ENCODE peak calls at places on chromosome 20, in four cellular contexts. One of them, this sample, is unnamed.

GRCh38 chr20:62703853-62704228 is 4.8 kb upstream of the NTSR1 start:
- DNase-seq in WTC11: no peak
- DNase-seq in GM12878: no peak
- DNase-seq in K562: no peak
- DNase-seq in this sample: no peak

GRCh38 chr20:11814276-11814675 is 103.4 kb upstream of the BTBD3 start:
- DNase-seq in K562: no peak
- DNase-seq in GM12878: no peak
- DNase-seq in WTC11: no peak
- DNase-seq in this sample: no peak

GRCh38 chr20:44967207-44967807 is 995 bp downstream of the STK4 start:
- DNase-seq in K562: no peak
- DNase-seq in GM12878: no peak
- DNase-seq in WTC11: no peak
- DNase-seq in this sample: peak; percentile 49

GRCh38 chr20:50409495-50409894 is 100.7 kb upstream of the PTPN1 start:
- DNase-seq in K562: no peak
- DNase-seq in GM12878: no peak
- DNase-seq in WTC11: no peak
- DNase-seq in this sample: no peak

GRCh38 chr20:23106271-23106851 is 20.2 kb upstream of the CD93 start:
- DNase-seq in GM12878: no peak
- DNase-seq in K562: no peak
- DNase-seq in WTC11: no peak
- DNase-seq in this sample: no peak

GRCh38 chr20:34705383-34706021 is 1.4 kb downstream of the TP53INP2 start:
- DNase-seq in K562: peak; percentile 65
- DNase-seq in GM12878: no peak
- DNase-seq in WTC11: peak; percentile 30
- DNase-seq in this sample: peak; percentile 73

GRCh38 chr20:63273635-63274380 is 1.2 kb downstream of the ARFGAP1 start:
- DNase-seq in WTC11: no peak
- DNase-seq in GM12878: no peak
- DNase-seq in K562: peak; percentile 64
- DNase-seq in this sample: peak; percentile 82

GRCh38 chr20:59671661-59672471 is 67.5 kb downstream of the PHACTR3 start:
- DNase-seq in WTC11: no peak
- DNase-seq in K562: no peak
- DNase-seq in GM12878: no peak
- DNase-seq in this sample: no peak

GRCh38 chr20:38658879-38659612 is 57.4 kb downstream of the ARHGAP40 start:
- DNase-seq in WTC11: peak; percentile 76
- DNase-seq in GM12878: no peak
- DNase-seq in K562: peak; percentile 74
- DNase-seq in this sample: peak; percentile 60

GRCh38 chr20:4645621-4646020 is 76.1 kb upstream of the PRND start:
- DNase-seq in K562: no peak
- DNase-seq in GM12878: no peak
- DNase-seq in WTC11: no peak
- DNase-seq in this sample: no peak

GRCh38 chr20:46215913-46216707 is 92.2 kb downstream of the CDH22 start:
- DNase-seq in GM12878: no peak
- DNase-seq in WTC11: peak; percentile 63
- DNase-seq in K562: peak; percentile 84
- DNase-seq in this sample: peak; percentile 55

GRCh38 chr20:62501801-62502495 is 26.2 kb upstream of the GATA5 start:
- DNase-seq in GM12878: peak; percentile 72
- DNase-seq in K562: no peak
- DNase-seq in WTC11: no peak
- DNase-seq in this sample: no peak

GRCh38 chr20:5749512-5750490 is at the start of gene SHLD1:
- DNase-seq in K562: peak; percentile 72
- DNase-seq in WTC11: peak; percentile 79
- DNase-seq in GM12878: peak; percentile 61
- DNase-seq in this sample: peak; percentile 92

GRCh38 chr20:41248371-41249024 is 69.0 kb downstream of the ZHX3 start:
- DNase-seq in WTC11: no peak
- DNase-seq in GM12878: no peak
- DNase-seq in K562: no peak
- DNase-seq in this sample: no peak

GRCh38 chr20:59778615-59779200 is 154.7 kb downstream of the SYCP2 start:
- DNase-seq in WTC11: no peak
- DNase-seq in K562: no peak
- DNase-seq in GM12878: no peak
- DNase-seq in this sample: no peak

GRCh38 chr20:3804781-3805180 is 8.7 kb downstream of the CDC25B start:
- DNase-seq in WTC11: no peak
- DNase-seq in K562: no peak
- DNase-seq in GM12878: no peak
- DNase-seq in this sample: no peak

GRCh38 chr20:15857131-15857784 is 716.0 kb downstream of the KIF16B start:
- DNase-seq in GM12878: peak; percentile 25
- DNase-seq in K562: no peak
- DNase-seq in WTC11: no peak
- DNase-seq in this sample: no peak

GRCh38 chr20:16262594-16262993 is 310.7 kb downstream of the KIF16B start:
- DNase-seq in GM12878: no peak
- DNase-seq in K562: no peak
- DNase-seq in WTC11: no peak
- DNase-seq in this sample: no peak

GRCh38 chr20:53050338-53050737 is 78.2 kb downstream of the TSHZ2 start:
- DNase-seq in K562: no peak
- DNase-seq in GM12878: no peak
- DNase-seq in WTC11: no peak
- DNase-seq in this sample: no peak

GRCh38 chr20:63751471-63752271 is 12.1 kb downstream of the SLC2A4RG start:
- DNase-seq in K562: no peak
- DNase-seq in GM12878: no peak
- DNase-seq in WTC11: peak; percentile 57
- DNase-seq in this sample: no peak

GRCh38 chr20:38199506-38200390 is 34.7 kb upstream of the TGM2 start:
- DNase-seq in WTC11: no peak
- DNase-seq in GM12878: no peak
- DNase-seq in K562: no peak
- DNase-seq in this sample: no peak

GRCh38 chr20:49712918-49713778 is 530 bp downstream of the B4GALT5 start:
- DNase-seq in GM12878: no peak
- DNase-seq in WTC11: peak; percentile 60
- DNase-seq in K562: peak; percentile 39
- DNase-seq in this sample: no peak

GRCh38 chr20:4025679-4026078 is 10.3 kb upstream of the RNF24 start:
- DNase-seq in K562: peak; percentile 42
- DNase-seq in GM12878: no peak
- DNase-seq in WTC11: no peak
- DNase-seq in this sample: no peak

GRCh38 chr20:25177890-25178321 is 17.6 kb upstream of the ENTPD6 start:
- DNase-seq in WTC11: no peak
- DNase-seq in GM12878: no peak
- DNase-seq in K562: no peak
- DNase-seq in this sample: no peak

GRCh38 chr20:48632017-48632824 is 195.6 kb downstream of the PREX1 start:
- DNase-seq in GM12878: no peak
- DNase-seq in K562: no peak
- DNase-seq in WTC11: no peak
- DNase-seq in this sample: no peak

GRCh38 chr20:37757550-37757949 is 63.7 kb downstream of the CTNNBL1 start:
- DNase-seq in WTC11: peak; percentile 17
- DNase-seq in K562: no peak
- DNase-seq in GM12878: no peak
- DNase-seq in this sample: no peak

GRCh38 chr20:10313701-10314100 is 95.1 kb downstream of the SNAP25 start:
- DNase-seq in GM12878: no peak
- DNase-seq in WTC11: no peak
- DNase-seq in K562: no peak
- DNase-seq in this sample: no peak

GRCh38 chr20:45408646-45409213 is 641 bp downstream of the DBNDD2 start:
- DNase-seq in K562: no peak
- DNase-seq in GM12878: no peak
- DNase-seq in WTC11: no peak
- DNase-seq in this sample: no peak

GRCh38 chr20:3836132-3836531 is 10.5 kb upstream of the MAVS start:
- DNase-seq in WTC11: no peak
- DNase-seq in GM12878: no peak
- DNase-seq in K562: no peak
- DNase-seq in this sample: no peak

GRCh38 chr20:20076297-20077065 is 24.1 kb downstream of the CFAP61 start:
- DNase-seq in GM12878: no peak
- DNase-seq in K562: no peak
- DNase-seq in WTC11: no peak
- DNase-seq in this sample: no peak

GRCh38 chr20:37352611-37352980 is 6.7 kb downstream of the SRC start:
- DNase-seq in K562: no peak
- DNase-seq in GM12878: no peak
- DNase-seq in WTC11: no peak
- DNase-seq in this sample: no peak

GRCh38 chr20:34705008-34705382 is 851 bp downstream of the TP53INP2 start:
- DNase-seq in K562: no peak
- DNase-seq in WTC11: no peak
- DNase-seq in GM12878: no peak
- DNase-seq in this sample: no peak

GRCh38 chr20:20362774-20363435 is 5.0 kb upstream of the INSM1 start:
- DNase-seq in GM12878: no peak
- DNase-seq in WTC11: peak; percentile 65
- DNase-seq in K562: no peak
- DNase-seq in this sample: no peak

GRCh38 chr20:4555188-4555893 is 166.4 kb upstream of the PRND start:
- DNase-seq in WTC11: no peak
- DNase-seq in K562: no peak
- DNase-seq in GM12878: no peak
- DNase-seq in this sample: no peak

GRCh38 chr20:58245931-58246330 is 17.5 kb upstream of the ANKRD60 start:
- DNase-seq in GM12878: no peak
- DNase-seq in K562: no peak
- DNase-seq in WTC11: no peak
- DNase-seq in this sample: no peak
- TF ChIP-seq TCF7 in GM12878: no peak
- TF ChIP-seq TCF7 in K562: no peak
- TF ChIP-seq TCF7 in WTC11: no peak
- TF ChIP-seq TCF7 in this sample: no peak

DNA sequence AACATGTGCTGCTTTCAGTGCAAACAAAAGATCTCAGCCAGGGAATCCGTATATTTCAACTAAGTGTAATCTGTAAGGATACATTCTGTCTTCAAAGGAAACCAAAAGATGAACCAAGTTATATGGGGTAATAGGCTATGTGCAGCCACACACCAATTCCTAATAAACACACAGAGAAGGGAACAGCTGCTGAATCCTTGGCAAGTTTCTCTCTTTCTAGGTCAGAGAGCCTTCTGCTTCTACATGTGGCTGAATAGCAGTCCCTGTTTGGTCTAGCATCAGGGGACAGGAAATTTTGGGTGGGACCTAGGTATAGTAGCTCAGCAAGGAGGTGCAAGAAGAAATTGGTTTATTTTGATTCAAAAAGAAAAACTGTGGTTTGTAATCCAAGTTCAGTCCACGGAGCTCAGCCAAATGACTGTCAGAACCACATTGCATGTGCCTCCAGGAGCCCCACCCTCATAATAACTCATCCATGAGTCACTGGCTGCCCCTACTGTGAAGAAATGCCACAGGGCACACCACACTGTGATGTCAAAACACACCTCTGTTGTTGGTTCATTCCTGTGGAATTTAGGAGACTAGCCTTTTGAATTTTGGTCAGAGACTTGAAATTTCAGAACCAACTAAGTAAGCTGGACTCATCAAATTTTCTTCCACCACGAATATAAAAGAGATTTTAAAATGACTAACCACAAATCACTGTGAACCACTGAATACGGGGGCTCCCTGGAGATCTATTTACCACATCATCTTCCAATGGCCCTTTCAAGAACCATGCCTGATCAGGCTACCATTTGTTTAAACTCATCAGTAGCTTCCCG is 21.1 kb downstream of the SPTLC3 start:
- DNase-seq in K562: no peak
- DNase-seq in WTC11: no peak
- DNase-seq in GM12878: no peak
- DNase-seq in this sample: peak; percentile 80
- TF ChIP-seq TCF7 in K562: no peak
- TF ChIP-seq TCF7 in WTC11: no peak
- TF ChIP-seq TCF7 in GM12878: no peak
- TF ChIP-seq TCF7 in this sample: no peak

DNA sequence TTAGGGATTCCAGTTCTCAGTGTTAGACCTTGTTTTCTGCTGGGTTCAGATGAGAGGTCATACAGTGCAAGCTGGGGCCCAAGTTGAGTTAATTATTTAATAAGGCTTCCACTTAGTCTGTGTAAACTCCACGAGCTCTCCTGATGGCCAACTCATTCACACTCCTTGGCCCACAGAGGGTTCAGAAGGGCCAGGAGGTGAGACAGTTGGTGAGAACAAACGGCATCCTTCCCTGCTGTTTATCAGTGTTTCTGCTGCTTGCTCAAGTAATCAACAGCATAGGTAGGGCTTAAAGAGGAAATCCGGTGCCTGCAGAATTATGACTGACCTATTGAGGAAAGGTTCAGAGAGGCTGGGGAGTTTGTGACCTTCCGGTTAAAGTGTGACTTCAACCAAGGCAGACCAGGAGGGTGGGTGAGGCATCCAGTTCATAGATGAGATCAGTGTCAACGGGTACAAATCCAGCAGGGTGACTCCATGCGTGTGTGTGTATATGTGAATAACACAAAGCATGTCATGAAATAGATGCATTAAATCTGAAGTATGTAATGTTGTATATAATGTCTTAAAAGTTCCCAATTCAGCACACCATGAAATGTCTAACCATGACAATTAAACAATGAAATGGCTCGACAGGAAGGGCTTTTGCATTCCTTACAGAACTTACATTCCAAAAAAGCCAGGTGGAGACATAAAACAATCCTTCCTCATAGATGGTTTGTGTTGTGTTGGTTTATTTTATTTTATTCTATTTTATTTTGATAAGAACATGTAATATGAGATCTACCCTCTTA is 37.4 kb upstream of the BCAS1 start:
- DNase-seq in K562: no peak
- DNase-seq in GM12878: no peak
- DNase-seq in WTC11: no peak
- DNase-seq in this sample: peak; percentile 99
- TF ChIP-seq TCF7 in K562: no peak
- TF ChIP-seq TCF7 in GM12878: no peak
- TF ChIP-seq TCF7 in WTC11: no peak
- TF ChIP-seq TCF7 in this sample: peak; percentile 87

GRCh38 chr20:57563522-57563921 is 2.6 kb downstream of the PCK1 start:
- DNase-seq in K562: no peak
- DNase-seq in WTC11: no peak
- DNase-seq in GM12878: no peak
- DNase-seq in this sample: no peak
- TF ChIP-seq TCF7 in K562: no peak
- TF ChIP-seq TCF7 in WTC11: no peak
- TF ChIP-seq TCF7 in GM12878: no peak
- TF ChIP-seq TCF7 in this sample: no peak

This sample was measured in HepG2.